ENCODE peak calls at places on chromosome 12, in eight cellular contexts. I, A, Y, D, N, K, Z and M are unnamed samples.

GRCh38 chr12:6769003-6769389 is 2.8 kb downstream of the PTMS start:
- DNase-seq in I (no peak), A (no peak), Y (no peak), D (no peak), N (peak), K (peak), Z (no peak), M (no peak)

GRCh38 chr12:127926004-127926403 is 341.0 kb upstream of the TMEM132C start:
- DNase-seq in I (no peak), A (no peak), Y (peak), D (peak), N (no peak), K (peak), Z (no peak), M (peak)

GRCh38 chr12:19130224-19131019 is 889 bp downstream of the PLEKHA5 start:
- DNase-seq in I (no peak), A (no peak), Y (peak), D (peak), N (peak), K (no peak), Z (no peak), M (no peak)

GRCh38 chr12:96257550-96258392 is 63.6 kb downstream of the ELK3 start:
- DNase-seq in I (no peak), A (no peak), Y (peak), D (no peak), N (no peak), K (peak), Z (no peak), M (no peak)

GRCh38 chr12:81570234-81570633 is 188.9 kb downstream of the PPFIA2 start:
- DNase-seq in I (no peak), A (no peak), Y (no peak), D (no peak), N (no peak), K (no peak), Z (no peak), M (no peak)

GRCh38 chr12:6426882-6427671 is 17.7 kb upstream of the CD27 start:
- DNase-seq in I (no peak), A (peak), Y (no peak), D (no peak), N (no peak), K (no peak), Z (peak), M (no peak)

GRCh38 chr12:60308366-60309000 is 712.7 kb downstream of the SLC16A7 start:
- DNase-seq in I (no peak), A (no peak), Y (peak), D (no peak), N (no peak), K (no peak), Z (no peak), M (no peak)

GRCh38 chr12:11580125-11580751 is 69.2 kb upstream of the ETV6 start:
- DNase-seq in I (no peak), A (no peak), Y (peak), D (no peak), N (no peak), K (peak), Z (no peak), M (peak)

GRCh38 chr12:110928700-110929099 is 8.3 kb upstream of the MYL2 start:
- DNase-seq in I (no peak), A (no peak), Y (no peak), D (no peak), N (no peak), K (no peak), Z (no peak), M (no peak)

GRCh38 chr12:9120487-9121184 is 4.9 kb upstream of the A2M start:
- DNase-seq in I (no peak), A (no peak), Y (no peak), D (no peak), N (no peak), K (no peak), Z (no peak), M (no peak)

GRCh38 chr12:47938594-47938993 is 24.8 kb upstream of the TMEM106C start:
- DNase-seq in I (no peak), A (no peak), Y (no peak), D (no peak), N (no peak), K (no peak), Z (no peak), M (no peak)